ENCODE peak calls at places on chromosomes 11 and 22, in six cellular contexts. X is activated CD8-positive, alpha-beta memory T cell treated with anti-CD3 and anti-CD28 coated beads, Interleukin-2, amount 50 U/mL, for 4 hours; J is epithelial cell of esophagus; L is astrocyte; F is RKO; G is activated T-cell treated with anti-CD3 and anti-CD28 coated beads, Interleukin-2, amount 50 U/mL, for 48 hours. B is an unnamed sample.

GRCh38 chr22:22810018-22810427 is 77.6 kb upstream of the IGLL5 start:
- DNase-seq in L (peak), J (peak), F (no peak), G (peak), X (peak), B (peak)

GRCh38 chr11:8035225-8035846 is 45.7 kb upstream of the TUB start:
- DNase-seq in G (no peak), X (no peak), F (no peak), J (no peak), L (no peak), B (no peak)

GRCh38 chr11:90722552-90723190 is 499.8 kb upstream of the CHORDC1 start:
- DNase-seq in L (no peak), F (peak), X (no peak), G (no peak), J (peak), B (no peak)

GRCh38 chr22:50724616-50725015 is 13.4 kb upstream of the ACR start:
- DNase-seq in L (no peak), X (no peak), J (no peak), F (no peak), G (no peak), B (no peak)

GRCh38 chr11:57310630-57311086 is 14.1 kb downstream of the TNKS1BP1 start:
- DNase-seq in L (no peak), G (no peak), X (no peak), F (no peak), J (peak), B (no peak)

GRCh38 chr11:28343304-28344233 is 235.4 kb downstream of the METTL15 start:
- DNase-seq in G (no peak), L (peak), F (peak), J (peak), X (no peak), B (peak)

GRCh38 chr22:43435851-43436535 is 24.2 kb downstream of the MPPED1 start:
- DNase-seq in J (no peak), F (no peak), G (no peak), X (no peak), L (no peak), B (no peak)

GRCh38 chr11:94128171-94128745 is 383 bp upstream of the PANX1 start:
- DNase-seq in J (peak), F (peak), G (no peak), X (no peak), L (no peak), B (peak)

GRCh38 chr11:75311858-75312288 is 39.6 kb downstream of the ARRB1 start:
- DNase-seq in X (no peak), G (no peak), L (no peak), F (no peak), J (no peak), B (peak)

GRCh38 chr11:58334708-58335107 is 24.2 kb downstream of the OR5B17 start:
- DNase-seq in G (no peak), X (no peak), J (peak), L (peak), F (peak), B (peak)

GRCh38 chr22:35781898-35782297 is 64.2 kb downstream of the APOL5 start:
- DNase-seq in F (no peak), J (no peak), X (no peak), L (no peak), G (no peak), B (no peak)

GRCh38 chr11:66363805-66364535 is 7.6 kb downstream of the SLC29A2 start:
- DNase-seq in F (no peak), X (peak), G (peak), J (peak), L (no peak), B (peak)

GRCh38 chr11:72780291-72781062 is 13.4 kb downstream of the STARD10 start:
- DNase-seq in F (no peak), J (peak), L (no peak), X (no peak), G (no peak), B (no peak)

GRCh38 chr11:35629914-35630313 is 11.7 kb downstream of the FJX1 start:
- DNase-seq in J (peak), G (no peak), X (no peak), L (peak), F (peak), B (peak)

GRCh38 chr22:40583058-40583741 is 53.3 kb downstream of the MRTFA start:
- DNase-seq in F (no peak), J (no peak), L (no peak), G (no peak), X (no peak), B (no peak)

GRCh38 chr11:61955031-61955415 is 4.9 kb downstream of the BEST1 start:
- DNase-seq in X (no peak), L (peak), G (no peak), J (peak), F (no peak), B (peak)

GRCh38 chr11:71448257-71449161 is at the start of gene DHCR7:
- DNase-seq in J (peak), X (peak), L (peak), G (peak), F (peak), B (peak)

GRCh38 chr11:42770444-42771065 is 541.2 kb upstream of the API5 start:
- DNase-seq in L (no peak), G (no peak), X (no peak), J (peak), F (peak), B (no peak)

GRCh38 chr11:95863486-95864140 is 60.3 kb downstream of the MTMR2 start:
- DNase-seq in G (no peak), J (no peak), X (no peak), F (no peak), L (peak), B (peak)

GRCh38 chr11:118878187-118878586 is 5.5 kb upstream of the CXCR5 start:
- DNase-seq in G (peak), L (no peak), F (no peak), J (no peak), X (no peak), B (no peak)

GRCh38 chr11:100942016-100942415 is 187.6 kb downstream of the PGR start:
- DNase-seq in X (no peak), G (no peak), F (no peak), L (no peak), J (peak), B (peak)

GRCh38 chr11:87260811-87261210 is 223.1 kb downstream of the TMEM135 start:
- DNase-seq in F (no peak), X (no peak), G (no peak), L (peak), J (no peak), B (no peak)

B was measured in AG20443.